ENCODE peak calls at places on chromosome 10, in six cellular contexts. One of them, this sample, is unnamed.

GRCh38 chr10:110077436-110078120 is 69.8 kb downstream of the ADD3 start:
- DNase-seq in GM12878: no peak
- DNase-seq in left ventricle myocardium inferior: no peak
- DNase-seq in A549: no peak
- DNase-seq in body of pancreas: no peak
- DNase-seq in fibroblast of lung: peak; percentile 31
- DNase-seq in this sample: no peak

GRCh38 chr10:48542471-48543210 is 62.2 kb downstream of the ARHGAP22 start:
- DNase-seq in GM12878: no peak
- DNase-seq in left ventricle myocardium inferior: no peak
- DNase-seq in A549: no peak
- DNase-seq in body of pancreas: no peak
- DNase-seq in fibroblast of lung: no peak
- DNase-seq in this sample: no peak

GRCh38 chr10:30455816-30456215 is 21.8 kb downstream of the MAP3K8 start:
- DNase-seq in GM12878: no peak
- DNase-seq in left ventricle myocardium inferior: peak; percentile 21
- DNase-seq in A549: no peak
- DNase-seq in body of pancreas: no peak
- DNase-seq in fibroblast of lung: no peak
- DNase-seq in this sample: no peak

GRCh38 chr10:132667613-132668394 is 118.1 kb downstream of the NKX6-2 start:
- DNase-seq in GM12878: no peak
- DNase-seq in left ventricle myocardium inferior: no peak
- DNase-seq in A549: peak; percentile 21
- DNase-seq in body of pancreas: no peak
- DNase-seq in fibroblast of lung: peak; percentile 73
- DNase-seq in this sample: no peak

GRCh38 chr10:112397592-112397991 is 23.7 kb downstream of the ACSL5 start:
- DNase-seq in GM12878: no peak
- DNase-seq in left ventricle myocardium inferior: no peak
- DNase-seq in A549: no peak
- DNase-seq in body of pancreas: no peak
- DNase-seq in fibroblast of lung: no peak
- DNase-seq in this sample: no peak

GRCh38 chr10:52663161-52663560 is 109.4 kb downstream of the MBL2 start:
- DNase-seq in GM12878: no peak
- DNase-seq in left ventricle myocardium inferior: no peak
- DNase-seq in A549: no peak
- DNase-seq in body of pancreas: no peak
- DNase-seq in fibroblast of lung: no peak
- DNase-seq in this sample: no peak

GRCh38 chr10:127151541-127151940 is 44.9 kb downstream of the INSYN2A start:
- DNase-seq in GM12878: no peak
- DNase-seq in left ventricle myocardium inferior: no peak
- DNase-seq in A549: no peak
- DNase-seq in body of pancreas: no peak
- DNase-seq in fibroblast of lung: no peak
- DNase-seq in this sample: no peak

GRCh38 chr10:113148899-113149298 is 198.9 kb downstream of the TCF7L2 start:
- DNase-seq in GM12878: no peak
- DNase-seq in left ventricle myocardium inferior: no peak
- DNase-seq in A549: no peak
- DNase-seq in body of pancreas: no peak
- DNase-seq in fibroblast of lung: no peak
- DNase-seq in this sample: no peak

GRCh38 chr10:32386623-32387022 is 39.7 kb upstream of the EPC1 start:
- DNase-seq in GM12878: no peak
- DNase-seq in left ventricle myocardium inferior: no peak
- DNase-seq in A549: no peak
- DNase-seq in body of pancreas: no peak
- DNase-seq in fibroblast of lung: peak; percentile 48
- DNase-seq in this sample: no peak

GRCh38 chr10:132532784-132533560 is 4.6 kb upstream of the INPP5A start:
- DNase-seq in GM12878: no peak
- DNase-seq in left ventricle myocardium inferior: no peak
- DNase-seq in A549: no peak
- DNase-seq in body of pancreas: no peak
- DNase-seq in fibroblast of lung: peak; percentile 45
- DNase-seq in this sample: no peak

GRCh38 chr10:86583983-86584382 is 62.4 kb upstream of the WAPL start:
- DNase-seq in GM12878: no peak
- DNase-seq in left ventricle myocardium inferior: no peak
- DNase-seq in A549: peak; percentile 31
- DNase-seq in body of pancreas: no peak
- DNase-seq in fibroblast of lung: no peak
- DNase-seq in this sample: no peak

GRCh38 chr10:128318868-128319267 is 192.6 kb upstream of the MKI67 start:
- DNase-seq in GM12878: no peak
- DNase-seq in left ventricle myocardium inferior: no peak
- DNase-seq in A549: no peak
- DNase-seq in body of pancreas: no peak
- DNase-seq in fibroblast of lung: no peak
- DNase-seq in this sample: no peak

GRCh38 chr10:5568984-5569383 is 44.2 kb downstream of the CALML3 start:
- DNase-seq in GM12878: no peak
- DNase-seq in left ventricle myocardium inferior: no peak
- DNase-seq in A549: no peak
- DNase-seq in body of pancreas: no peak
- DNase-seq in fibroblast of lung: no peak
- DNase-seq in this sample: no peak

GRCh38 chr10:87177-88080 is 38.3 kb upstream of the TUBB8 start:
- DNase-seq in GM12878: no peak
- DNase-seq in left ventricle myocardium inferior: no peak
- DNase-seq in A549: no peak
- DNase-seq in body of pancreas: peak; percentile 35
- DNase-seq in fibroblast of lung: no peak
- DNase-seq in this sample: no peak

GRCh38 chr10:5506751-5507648 is 7.6 kb upstream of the CALML5 start:
- DNase-seq in GM12878: no peak
- DNase-seq in left ventricle myocardium inferior: no peak
- DNase-seq in A549: no peak
- DNase-seq in body of pancreas: no peak
- DNase-seq in fibroblast of lung: no peak
- DNase-seq in this sample: no peak

GRCh38 chr10:67785098-67785497 is 52.9 kb downstream of the DNAJC12 start:
- DNase-seq in GM12878: no peak
- DNase-seq in left ventricle myocardium inferior: no peak
- DNase-seq in A549: no peak
- DNase-seq in body of pancreas: no peak
- DNase-seq in fibroblast of lung: no peak
- DNase-seq in this sample: no peak

GRCh38 chr10:50629495-50630122 is 5.9 kb upstream of the SGMS1 start:
- DNase-seq in GM12878: no peak
- DNase-seq in left ventricle myocardium inferior: no peak
- DNase-seq in A549: no peak
- DNase-seq in body of pancreas: no peak
- DNase-seq in fibroblast of lung: no peak
- DNase-seq in this sample: no peak

GRCh38 chr10:119616879-119617580 is 20.3 kb upstream of the TIAL1 start:
- DNase-seq in GM12878: no peak
- DNase-seq in left ventricle myocardium inferior: peak; percentile 26
- DNase-seq in A549: no peak
- DNase-seq in body of pancreas: no peak
- DNase-seq in fibroblast of lung: peak; percentile 45
- DNase-seq in this sample: no peak

GRCh38 chr10:91694170-91694794 is 61.4 kb upstream of the PPP1R3C start:
- DNase-seq in GM12878: no peak
- DNase-seq in left ventricle myocardium inferior: no peak
- DNase-seq in A549: peak; percentile 54
- DNase-seq in body of pancreas: peak; percentile 41
- DNase-seq in fibroblast of lung: peak; percentile 65
- DNase-seq in this sample: no peak

GRCh38 chr10:1056326-1057105 is at the start of gene WDR37:
- DNase-seq in GM12878: no peak
- DNase-seq in left ventricle myocardium inferior: peak; percentile 91
- DNase-seq in A549: peak; percentile 93
- DNase-seq in body of pancreas: peak; percentile 81
- DNase-seq in fibroblast of lung: peak; percentile 88
- DNase-seq in this sample: peak; percentile 48

GRCh38 chr10:103766751-103767509 is 88.4 kb downstream of the SH3PXD2A start:
- DNase-seq in GM12878: no peak
- DNase-seq in left ventricle myocardium inferior: no peak
- DNase-seq in A549: no peak
- DNase-seq in body of pancreas: no peak
- DNase-seq in fibroblast of lung: no peak
- DNase-seq in this sample: no peak

GRCh38 chr10:87618470-87619423 is 40.9 kb upstream of the PAPSS2 start:
- DNase-seq in GM12878: no peak
- DNase-seq in left ventricle myocardium inferior: no peak
- DNase-seq in A549: no peak
- DNase-seq in body of pancreas: peak; percentile 70
- DNase-seq in fibroblast of lung: no peak
- DNase-seq in this sample: no peak

GRCh38 chr10:85315657-85316056 is 987.3 kb downstream of the CCSER2 start:
- DNase-seq in GM12878: no peak
- DNase-seq in left ventricle myocardium inferior: no peak
- DNase-seq in A549: no peak
- DNase-seq in body of pancreas: no peak
- DNase-seq in fibroblast of lung: no peak
- DNase-seq in this sample: no peak

DNA sequence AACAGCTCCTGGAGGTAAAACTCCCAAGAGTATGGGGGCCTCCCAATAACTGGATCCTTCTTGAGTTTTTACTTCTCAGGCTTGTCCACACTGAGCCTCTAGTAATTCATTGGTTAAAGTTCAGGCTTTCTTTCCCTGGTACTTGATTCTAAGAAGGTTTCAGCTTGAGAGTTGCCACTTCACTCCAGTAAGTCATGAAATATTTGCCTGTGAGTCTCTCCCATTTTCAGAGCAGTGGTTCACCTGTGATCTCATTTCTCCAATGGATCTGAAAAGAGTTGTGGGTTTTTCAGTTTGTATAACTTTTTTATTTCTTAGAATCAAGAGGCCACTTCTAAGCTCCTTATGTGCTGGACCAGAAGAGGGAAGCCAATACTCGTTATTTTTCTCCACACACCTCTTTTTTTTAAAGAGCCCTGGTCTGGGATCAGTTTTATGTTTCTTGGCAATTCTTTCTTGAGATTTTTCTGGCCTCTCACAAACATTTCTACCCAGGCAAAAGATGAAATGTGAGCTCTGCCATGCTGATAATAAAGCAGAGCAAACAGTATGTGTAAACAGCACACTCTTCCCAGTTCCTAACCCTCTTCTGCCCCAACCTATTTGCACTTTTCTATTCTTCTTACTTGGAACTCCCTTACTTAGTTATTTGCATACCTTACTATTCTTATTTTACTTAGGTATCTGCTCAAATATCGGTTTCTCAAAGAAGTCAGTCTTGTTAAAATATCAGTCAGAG is 983.4 kb downstream of the CCSER2 start:
- DNase-seq in GM12878: no peak
- DNase-seq in left ventricle myocardium inferior: no peak
- DNase-seq in A549: no peak
- DNase-seq in body of pancreas: no peak
- DNase-seq in fibroblast of lung: no peak
- DNase-seq in this sample: no peak
- TF ChIP-seq CTCF in GM12878: no peak
- TF ChIP-seq CTCF in left ventricle myocardium inferior: no peak
- TF ChIP-seq CTCF in A549: no peak
- TF ChIP-seq CTCF in body of pancreas: no peak
- TF ChIP-seq CTCF in fibroblast of lung: no peak
- TF ChIP-seq CTCF in this sample: no peak

GRCh38 chr10:72253002-72253401 is 20.7 kb upstream of the DDIT4 start:
- DNase-seq in GM12878: no peak
- DNase-seq in left ventricle myocardium inferior: peak; percentile 4
- DNase-seq in A549: no peak
- DNase-seq in body of pancreas: no peak
- DNase-seq in fibroblast of lung: no peak
- DNase-seq in this sample: no peak

GRCh38 chr10:72257051-72257892 is 16.5 kb upstream of the DDIT4 start:
- DNase-seq in GM12878: peak; percentile 92
- DNase-seq in left ventricle myocardium inferior: peak; percentile 47
- DNase-seq in A549: no peak
- DNase-seq in body of pancreas: no peak
- DNase-seq in fibroblast of lung: peak; percentile 47
- DNase-seq in this sample: no peak

GRCh38 chr10:72251635-72252034 is 22.1 kb upstream of the DDIT4 start:
- DNase-seq in GM12878: no peak
- DNase-seq in left ventricle myocardium inferior: no peak
- DNase-seq in A549: no peak
- DNase-seq in body of pancreas: no peak
- DNase-seq in fibroblast of lung: no peak
- DNase-seq in this sample: no peak

GRCh38 chr10:72255977-72256729 is 17.6 kb upstream of the DDIT4 start:
- DNase-seq in GM12878: no peak
- DNase-seq in left ventricle myocardium inferior: no peak
- DNase-seq in A549: no peak
- DNase-seq in body of pancreas: no peak
- DNase-seq in fibroblast of lung: no peak
- DNase-seq in this sample: no peak

DNA sequence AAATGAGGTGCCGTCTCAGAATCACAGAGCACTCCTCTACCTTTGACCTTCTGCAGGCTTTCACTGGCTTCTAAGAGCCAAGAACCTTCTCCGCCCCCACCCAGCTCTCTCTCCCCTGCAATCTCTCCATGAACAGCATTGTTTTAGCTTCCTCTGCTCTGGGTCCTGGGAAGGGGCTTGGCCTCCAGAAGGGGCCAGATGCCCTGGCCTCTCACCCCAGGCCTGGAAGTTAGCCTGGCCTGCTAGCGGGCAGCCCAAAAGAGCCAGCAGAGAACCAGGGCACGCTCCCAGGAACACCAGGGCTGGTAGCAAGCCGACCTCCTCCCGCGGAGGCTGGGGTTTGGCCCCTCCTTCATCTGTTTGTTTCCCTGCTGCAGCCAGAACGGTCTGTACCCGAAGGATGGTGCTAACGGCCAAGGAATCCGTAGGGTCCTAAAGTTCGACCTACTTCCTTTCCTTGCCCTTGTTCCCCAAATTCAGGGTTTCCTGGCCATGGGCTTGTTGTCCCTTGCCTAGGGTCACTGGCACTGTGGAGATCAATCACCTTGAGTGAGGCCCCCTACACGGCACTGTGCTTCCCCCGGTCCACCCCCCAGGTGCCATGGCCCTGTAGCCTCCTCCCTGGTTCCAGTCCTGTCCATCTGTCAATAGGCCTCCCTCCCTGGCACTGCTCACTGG is 18.7 kb upstream of the DDIT4 start:
- DNase-seq in GM12878: no peak
- DNase-seq in left ventricle myocardium inferior: peak; percentile 94
- DNase-seq in A549: peak; percentile 94
- DNase-seq in body of pancreas: peak; percentile 91
- DNase-seq in fibroblast of lung: peak; percentile 95
- DNase-seq in this sample: no peak
- TF ChIP-seq CTCF in GM12878: no peak
- TF ChIP-seq CTCF in left ventricle myocardium inferior: no peak
- TF ChIP-seq CTCF in A549: no peak
- TF ChIP-seq CTCF in body of pancreas: no peak
- TF ChIP-seq CTCF in fibroblast of lung: no peak
- TF ChIP-seq CTCF in this sample: no peak

GRCh38 chr10:121753726-121754476 is 155.7 kb upstream of the FGFR2 start:
- DNase-seq in GM12878: peak; percentile 46
- DNase-seq in left ventricle myocardium inferior: no peak
- DNase-seq in A549: no peak
- DNase-seq in body of pancreas: no peak
- DNase-seq in fibroblast of lung: peak; percentile 67
- DNase-seq in this sample: no peak
- TF ChIP-seq CTCF in GM12878: peak; percentile 27
- TF ChIP-seq CTCF in left ventricle myocardium inferior: peak; percentile 24
- TF ChIP-seq CTCF in A549: no peak
- TF ChIP-seq CTCF in body of pancreas: no peak
- TF ChIP-seq CTCF in fibroblast of lung: peak; percentile 30
- TF ChIP-seq CTCF in this sample: peak; percentile 21

GRCh38 chr10:58712982-58713381 is 200.3 kb downstream of the BICC1 start:
- DNase-seq in GM12878: no peak
- DNase-seq in left ventricle myocardium inferior: no peak
- DNase-seq in A549: no peak
- DNase-seq in body of pancreas: no peak
- DNase-seq in fibroblast of lung: no peak
- DNase-seq in this sample: no peak
- TF ChIP-seq CTCF in GM12878: no peak
- TF ChIP-seq CTCF in left ventricle myocardium inferior: no peak
- TF ChIP-seq CTCF in A549: peak; percentile 19
- TF ChIP-seq CTCF in body of pancreas: no peak
- TF ChIP-seq CTCF in fibroblast of lung: no peak
- TF ChIP-seq CTCF in this sample: peak; percentile 19

This sample was measured in AG09319.